ENCODE peak calls at places on chromosomes 6 and 20, in seven cellular contexts. One of them, this sample, is unnamed.

GRCh38 chr6:56771189-56771588 is 128.5 kb upstream of the DST start:
- DNase-seq in fibroblast of mammary gland: no peak
- DNase-seq in cardiac muscle cell: no peak
- DNase-seq in pancreas: no peak
- DNase-seq in spleen: no peak
- DNase-seq in type B pancreatic cell: no peak
- DNase-seq in endothelial cell: no peak
- DNase-seq in this sample: no peak

GRCh38 chr6:112923940-112924587 is 576.9 kb downstream of the RFPL4B start:
- DNase-seq in cardiac muscle cell: no peak
- DNase-seq in endothelial cell: no peak
- DNase-seq in type B pancreatic cell: no peak
- DNase-seq in spleen: no peak
- DNase-seq in fibroblast of mammary gland: no peak
- DNase-seq in pancreas: no peak
- DNase-seq in this sample: no peak

GRCh38 chr20:51500936-51501335 is 41.6 kb downstream of the NFATC2 start:
- DNase-seq in cardiac muscle cell: no peak
- DNase-seq in pancreas: no peak
- DNase-seq in type B pancreatic cell: no peak
- DNase-seq in endothelial cell: no peak
- DNase-seq in spleen: no peak
- DNase-seq in fibroblast of mammary gland: no peak
- DNase-seq in this sample: no peak

GRCh38 chr6:39669117-39669690 is 56.0 kb downstream of the KIF6 start:
- DNase-seq in type B pancreatic cell: no peak
- DNase-seq in spleen: no peak
- DNase-seq in fibroblast of mammary gland: no peak
- DNase-seq in cardiac muscle cell: no peak
- DNase-seq in pancreas: no peak
- DNase-seq in endothelial cell: no peak
- DNase-seq in this sample: no peak

GRCh38 chr6:159844737-159845645 is 44.9 kb downstream of the PNLDC1 start:
- DNase-seq in type B pancreatic cell: no peak
- DNase-seq in endothelial cell: no peak
- DNase-seq in pancreas: peak
- DNase-seq in fibroblast of mammary gland: no peak
- DNase-seq in cardiac muscle cell: no peak
- DNase-seq in spleen: no peak
- DNase-seq in this sample: no peak

GRCh38 chr6:33675968-33676367 is 35.5 kb downstream of the UQCC2 start:
- DNase-seq in endothelial cell: no peak
- DNase-seq in pancreas: no peak
- DNase-seq in fibroblast of mammary gland: no peak
- DNase-seq in cardiac muscle cell: no peak
- DNase-seq in spleen: no peak
- DNase-seq in type B pancreatic cell: no peak
- DNase-seq in this sample: no peak

GRCh38 chr6:157760589-157761330 is 62.3 kb upstream of the SNX9 start:
- DNase-seq in cardiac muscle cell: peak
- DNase-seq in type B pancreatic cell: no peak
- DNase-seq in spleen: no peak
- DNase-seq in pancreas: no peak
- DNase-seq in fibroblast of mammary gland: peak
- DNase-seq in endothelial cell: no peak
- DNase-seq in this sample: no peak

GRCh38 chr20:20390393-20390792 is 22.5 kb downstream of the INSM1 start:
- DNase-seq in fibroblast of mammary gland: no peak
- DNase-seq in type B pancreatic cell: no peak
- DNase-seq in spleen: no peak
- DNase-seq in pancreas: no peak
- DNase-seq in endothelial cell: no peak
- DNase-seq in cardiac muscle cell: no peak
- DNase-seq in this sample: no peak

GRCh38 chr6:13014551-13015378 is 298.2 kb downstream of the PHACTR1 start:
- DNase-seq in endothelial cell: peak
- DNase-seq in spleen: no peak
- DNase-seq in fibroblast of mammary gland: no peak
- DNase-seq in cardiac muscle cell: no peak
- DNase-seq in pancreas: peak
- DNase-seq in type B pancreatic cell: no peak
- DNase-seq in this sample: no peak

GRCh38 chr6:26056583-26057350 is 30.5 kb upstream of the HFE start:
- DNase-seq in spleen: no peak
- DNase-seq in cardiac muscle cell: peak
- DNase-seq in type B pancreatic cell: no peak
- DNase-seq in pancreas: no peak
- DNase-seq in endothelial cell: peak
- DNase-seq in fibroblast of mammary gland: peak
- DNase-seq in this sample: no peak

GRCh38 chr6:159092631-159093030 is 47.8 kb upstream of the TAGAP start:
- DNase-seq in cardiac muscle cell: peak
- DNase-seq in pancreas: no peak
- DNase-seq in type B pancreatic cell: no peak
- DNase-seq in fibroblast of mammary gland: no peak
- DNase-seq in spleen: no peak
- DNase-seq in endothelial cell: no peak
- DNase-seq in this sample: no peak

GRCh38 chr20:35663813-35664543 is 722 bp downstream of the CPNE1 start:
- DNase-seq in spleen: peak
- DNase-seq in endothelial cell: peak
- DNase-seq in type B pancreatic cell: no peak
- DNase-seq in fibroblast of mammary gland: peak
- DNase-seq in cardiac muscle cell: peak
- DNase-seq in pancreas: no peak
- DNase-seq in this sample: no peak

GRCh38 chr20:18743665-18744440 is 69.7 kb upstream of the SCP2D1 start:
- DNase-seq in fibroblast of mammary gland: peak
- DNase-seq in pancreas: no peak
- DNase-seq in endothelial cell: no peak
- DNase-seq in type B pancreatic cell: no peak
- DNase-seq in cardiac muscle cell: no peak
- DNase-seq in spleen: no peak
- DNase-seq in this sample: no peak

GRCh38 chr6:135686784-135687301 is 164.7 kb upstream of the PDE7B start:
- DNase-seq in spleen: no peak
- DNase-seq in cardiac muscle cell: peak
- DNase-seq in type B pancreatic cell: no peak
- DNase-seq in pancreas: no peak
- DNase-seq in fibroblast of mammary gland: peak
- DNase-seq in endothelial cell: no peak
- DNase-seq in this sample: no peak

GRCh38 chr6:168063431-168063830 is 15.6 kb downstream of the FRMD1 start:
- DNase-seq in fibroblast of mammary gland: no peak
- DNase-seq in endothelial cell: no peak
- DNase-seq in spleen: no peak
- DNase-seq in cardiac muscle cell: no peak
- DNase-seq in pancreas: peak
- DNase-seq in type B pancreatic cell: no peak
- DNase-seq in this sample: no peak

GRCh38 chr6:143536461-143536865 is 24.9 kb upstream of the FUCA2 start:
- DNase-seq in spleen: peak
- DNase-seq in type B pancreatic cell: peak
- DNase-seq in cardiac muscle cell: peak
- DNase-seq in pancreas: peak
- DNase-seq in fibroblast of mammary gland: peak
- DNase-seq in endothelial cell: no peak
- DNase-seq in this sample: no peak

GRCh38 chr6:151388997-151389639 is 2.2 kb downstream of the ZBTB2 start:
- DNase-seq in cardiac muscle cell: no peak
- DNase-seq in fibroblast of mammary gland: no peak
- DNase-seq in spleen: no peak
- DNase-seq in pancreas: no peak
- DNase-seq in endothelial cell: peak
- DNase-seq in type B pancreatic cell: no peak
- DNase-seq in this sample: no peak

GRCh38 chr6:34638834-34639736 is 57.5 kb downstream of the ILRUN start:
- DNase-seq in pancreas: no peak
- DNase-seq in cardiac muscle cell: no peak
- DNase-seq in type B pancreatic cell: no peak
- DNase-seq in spleen: no peak
- DNase-seq in fibroblast of mammary gland: peak
- DNase-seq in endothelial cell: no peak
- DNase-seq in this sample: no peak

GRCh38 chr6:146077992-146078391 is 49.1 kb downstream of the GRM1 start:
- DNase-seq in pancreas: no peak
- DNase-seq in spleen: no peak
- DNase-seq in type B pancreatic cell: no peak
- DNase-seq in cardiac muscle cell: no peak
- DNase-seq in endothelial cell: no peak
- DNase-seq in fibroblast of mammary gland: no peak
- DNase-seq in this sample: no peak

GRCh38 chr20:32281711-32282110 is 4.3 kb downstream of the KIF3B start:
- DNase-seq in fibroblast of mammary gland: no peak
- DNase-seq in endothelial cell: no peak
- DNase-seq in type B pancreatic cell: no peak
- DNase-seq in pancreas: no peak
- DNase-seq in spleen: no peak
- DNase-seq in cardiac muscle cell: no peak
- DNase-seq in this sample: no peak

DNA sequence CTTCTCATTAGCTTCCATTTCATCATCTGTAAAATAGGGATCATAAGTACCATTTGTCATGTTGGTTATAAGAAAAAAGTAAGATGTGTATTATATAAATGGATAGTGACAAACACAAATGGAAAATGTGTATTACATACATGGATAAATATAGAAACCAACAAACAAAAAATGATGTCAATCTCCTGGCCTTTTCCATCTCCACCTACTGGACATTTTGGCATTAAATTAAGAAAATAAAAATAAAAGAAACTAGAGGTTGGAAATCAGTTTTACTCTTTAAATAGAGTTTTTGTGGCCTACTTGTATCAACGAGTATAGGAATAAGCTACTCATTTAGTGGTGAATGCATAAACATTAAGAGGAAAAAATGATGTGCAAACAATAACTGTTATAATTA is 67.5 kb upstream of the THEMIS start:
- DNase-seq in fibroblast of mammary gland: no peak
- DNase-seq in pancreas: no peak
- DNase-seq in spleen: no peak
- DNase-seq in type B pancreatic cell: no peak
- DNase-seq in cardiac muscle cell: no peak
- DNase-seq in endothelial cell: no peak
- DNase-seq in this sample: no peak
- TF ChIP-seq CTCF in fibroblast of mammary gland: no peak
- TF ChIP-seq CTCF in pancreas: no peak
- TF ChIP-seq CTCF in spleen: no peak
- TF ChIP-seq CTCF in type B pancreatic cell: peak
- TF ChIP-seq CTCF in cardiac muscle cell: no peak
- TF ChIP-seq CTCF in endothelial cell: no peak
- TF ChIP-seq CTCF in this sample: peak

GRCh38 chr20:49207071-49207470 is 12.1 kb upstream of the DDX27 start:
- DNase-seq in cardiac muscle cell: no peak
- DNase-seq in spleen: peak
- DNase-seq in fibroblast of mammary gland: no peak
- DNase-seq in pancreas: no peak
- DNase-seq in endothelial cell: no peak
- DNase-seq in type B pancreatic cell: no peak
- DNase-seq in this sample: peak
- TF ChIP-seq CTCF in cardiac muscle cell: no peak
- TF ChIP-seq CTCF in spleen: no peak
- TF ChIP-seq CTCF in fibroblast of mammary gland: peak
- TF ChIP-seq CTCF in pancreas: no peak
- TF ChIP-seq CTCF in endothelial cell: no peak
- TF ChIP-seq CTCF in type B pancreatic cell: no peak
- TF ChIP-seq CTCF in this sample: peak

GRCh38 chr6:107080036-107080435 is 35.3 kb downstream of the BEND3 start:
- DNase-seq in endothelial cell: peak
- DNase-seq in fibroblast of mammary gland: peak
- DNase-seq in pancreas: no peak
- DNase-seq in type B pancreatic cell: no peak
- DNase-seq in cardiac muscle cell: no peak
- DNase-seq in spleen: no peak
- DNase-seq in this sample: no peak
- TF ChIP-seq CTCF in endothelial cell: peak
- TF ChIP-seq CTCF in fibroblast of mammary gland: peak
- TF ChIP-seq CTCF in pancreas: no peak
- TF ChIP-seq CTCF in type B pancreatic cell: peak
- TF ChIP-seq CTCF in cardiac muscle cell: peak
- TF ChIP-seq CTCF in spleen: no peak
- TF ChIP-seq CTCF in this sample: peak

DNA sequence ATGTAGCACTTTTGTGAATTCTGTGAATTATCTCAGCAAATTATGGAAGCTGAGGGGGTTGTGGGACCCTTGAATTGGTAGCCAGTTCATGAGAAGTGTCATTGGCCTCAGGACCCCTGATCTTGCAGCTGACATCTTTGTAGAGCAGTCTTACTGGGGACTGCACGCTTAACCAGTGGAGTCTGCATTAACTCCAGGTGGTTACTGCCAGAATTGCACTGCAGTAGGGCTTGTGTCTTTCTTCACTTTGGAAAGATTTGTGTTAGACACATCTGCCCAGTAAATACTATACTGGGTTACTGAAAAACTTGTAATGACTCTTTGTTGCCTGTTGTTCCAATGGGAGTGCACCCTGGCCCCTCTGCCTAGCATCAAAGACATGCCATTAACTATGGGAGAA is 21.2 kb upstream of the CDKN1A start:
- DNase-seq in pancreas: no peak
- DNase-seq in endothelial cell: no peak
- DNase-seq in fibroblast of mammary gland: no peak
- DNase-seq in spleen: no peak
- DNase-seq in type B pancreatic cell: no peak
- DNase-seq in cardiac muscle cell: no peak
- DNase-seq in this sample: no peak
- TF ChIP-seq CTCF in pancreas: no peak
- TF ChIP-seq CTCF in endothelial cell: no peak
- TF ChIP-seq CTCF in fibroblast of mammary gland: no peak
- TF ChIP-seq CTCF in spleen: no peak
- TF ChIP-seq CTCF in type B pancreatic cell: no peak
- TF ChIP-seq CTCF in cardiac muscle cell: no peak
- TF ChIP-seq CTCF in this sample: no peak

GRCh38 chr20:45067558-45067957 is 33.4 kb downstream of the KCNS1 start:
- DNase-seq in pancreas: no peak
- DNase-seq in cardiac muscle cell: peak
- DNase-seq in type B pancreatic cell: no peak
- DNase-seq in endothelial cell: no peak
- DNase-seq in fibroblast of mammary gland: peak
- DNase-seq in spleen: no peak
- DNase-seq in this sample: no peak

GRCh38 chr20:45077559-45077958 is 23.4 kb downstream of the KCNS1 start:
- DNase-seq in spleen: no peak
- DNase-seq in endothelial cell: no peak
- DNase-seq in cardiac muscle cell: no peak
- DNase-seq in fibroblast of mammary gland: no peak
- DNase-seq in type B pancreatic cell: no peak
- DNase-seq in pancreas: no peak
- DNase-seq in this sample: no peak

GRCh38 chr20:45069261-45069660 is 31.7 kb downstream of the KCNS1 start:
- DNase-seq in pancreas: no peak
- DNase-seq in spleen: no peak
- DNase-seq in type B pancreatic cell: no peak
- DNase-seq in fibroblast of mammary gland: no peak
- DNase-seq in endothelial cell: no peak
- DNase-seq in cardiac muscle cell: peak
- DNase-seq in this sample: no peak

GRCh38 chr20:45070932-45071632 is 29.8 kb downstream of the KCNS1 start:
- DNase-seq in type B pancreatic cell: no peak
- DNase-seq in fibroblast of mammary gland: peak
- DNase-seq in cardiac muscle cell: peak
- DNase-seq in endothelial cell: no peak
- DNase-seq in spleen: no peak
- DNase-seq in pancreas: no peak
- DNase-seq in this sample: no peak

GRCh38 chr20:45073182-45073581 is 27.7 kb downstream of the KCNS1 start:
- DNase-seq in endothelial cell: no peak
- DNase-seq in type B pancreatic cell: no peak
- DNase-seq in cardiac muscle cell: no peak
- DNase-seq in spleen: no peak
- DNase-seq in pancreas: no peak
- DNase-seq in fibroblast of mammary gland: no peak
- DNase-seq in this sample: no peak
- TF ChIP-seq CTCF in endothelial cell: no peak
- TF ChIP-seq CTCF in type B pancreatic cell: no peak
- TF ChIP-seq CTCF in cardiac muscle cell: no peak
- TF ChIP-seq CTCF in spleen: no peak
- TF ChIP-seq CTCF in pancreas: no peak
- TF ChIP-seq CTCF in fibroblast of mammary gland: no peak
- TF ChIP-seq CTCF in this sample: no peak